ENCODE peak calls at places on chromosomes 12 and 14, in four cellular contexts. A is stimulated activated CD8-positive, alpha-beta memory T cell treated with anti-CD3 and anti-CD28 coated beads, Interleukin-7, amount 100 ng/mL, for 1 hour; O is RPMI7951; R is EL. M is an unnamed sample.
A peak's percentile ranks its signal among the peaks of the same experiment; 100 is the strongest.

GRCh38 chr12:18135509-18135908 is 45.5 kb upstream of the RERGL start:
- DNase-seq in A (no peak), O (peak; percentile 40), R (peak; percentile 47), M (no peak)

GRCh38 chr12:104049278-104050257 is at the start of gene GLT8D2:
- DNase-seq in A (no peak), O (peak; percentile 83), R (peak; percentile 78), M (no peak)

GRCh38 chr14:56092761-56093160 is 25.4 kb upstream of the PELI2 start:
- DNase-seq in A (no peak), O (no peak), R (no peak), M (no peak)

GRCh38 chr14:29317423-29317822 is 550.8 kb downstream of the FOXG1 start:
- DNase-seq in O (no peak), R (no peak), A (no peak), M (no peak)

GRCh38 chr12:6783828-6784227 is 5.5 kb upstream of the CD4 start:
- DNase-seq in O (no peak), A (no peak), R (no peak), M (no peak)

GRCh38 chr14:31479026-31479425 is 8.8 kb downstream of the GPR33 start:
- DNase-seq in O (no peak), R (no peak), A (no peak), M (no peak)

GRCh38 chr14:76929927-76930326 is 98.6 kb downstream of the IRF2BPL start:
- DNase-seq in A (no peak), O (peak; percentile 33), R (no peak), M (no peak)

GRCh38 chr12:57524814-57525614 is 2.4 kb downstream of the MBD6 start:
- DNase-seq in O (no peak), A (no peak), R (no peak), M (no peak)

GRCh38 chr14:74035556-74035955 is 16.4 kb downstream of the BBOF1 start:
- DNase-seq in A (no peak), O (peak; percentile 23), R (peak; percentile 69), M (no peak)

GRCh38 chr12:50026691-50027090 is 1.4 kb upstream of the RACGAP1 start:
- DNase-seq in A (no peak), O (no peak), R (no peak), M (no peak)

GRCh38 chr14:93207468-93208308 is 632 bp downstream of the UBR7 start:
- DNase-seq in O (peak; percentile 59), R (peak; percentile 76), A (no peak), M (no peak)

GRCh38 chr14:73680821-73681220 is 33.4 kb downstream of the PNMA1 start:
- DNase-seq in O (no peak), A (no peak), R (no peak), M (no peak)

GRCh38 chr14:23125006-23125405 is 6.0 kb upstream of the CEBPE start:
- DNase-seq in R (no peak), O (no peak), A (no peak), M (no peak)

GRCh38 chr14:74474376-74474775 is 18.7 kb downstream of the NPC2 start:
- DNase-seq in R (no peak), O (no peak), A (no peak), M (no peak)

GRCh38 chr12:12482959-12483358 is 79.7 kb downstream of the DUSP16 start:
- DNase-seq in A (no peak), R (no peak), O (no peak), M (no peak)

GRCh38 chr14:21206753-21207684 is 51.2 kb upstream of the OR5AU1 start:
- DNase-seq in O (no peak), R (no peak), A (no peak), M (no peak)

GRCh38 chr14:64709126-64709525 is 4.9 kb downstream of the PLEKHG3 start:
- DNase-seq in R (no peak), O (no peak), A (no peak), M (no peak)

GRCh38 chr12:95004610-95005009 is 1.1 kb upstream of the NDUFA12 start:
- DNase-seq in O (no peak), A (no peak), R (no peak), M (no peak)

GRCh38 chr12:12859690-12860089 is 31.7 kb upstream of the GPRC5A start:
- DNase-seq in R (peak; percentile 49), O (peak; percentile 28), A (no peak), M (no peak)

M was measured in activated naive CD4-positive, alpha-beta T cell.